ENCODE peak calls at places on chromosomes 4 and X, in six cellular contexts. W is naive thymus-derived CD8-positive, alpha-beta T cell; V is CD8-positive, alpha-beta T cell; Z is NCI-H510A treated with DMSO at 0.1 percent for 48 hours; X is Caco-2; P is ovary. M is an unnamed sample.

GRCh38 chrX:101682723-101683122 is 23.1 kb upstream of the ARMCX2 start:
- DNase-seq in W (no peak), V (no peak), Z (no peak), X (no peak), P (no peak), M (no peak)

GRCh38 chrX:80420147-80420546 is at the start of gene TENT5D:
- DNase-seq in W (no peak), V (no peak), Z (no peak), X (no peak), P (no peak), M (no peak)

GRCh38 chrX:46327229-46328081 is 217.8 kb downstream of the ZNF674 start:
- DNase-seq in W (no peak), V (no peak), Z (no peak), X (peak; percentile 89), P (peak; percentile 36), M (peak; percentile 27)

GRCh38 chrX:58025979-58026378 is 115.7 kb upstream of the ZXDA start:
- DNase-seq in W (peak; percentile 20), V (peak; percentile 1), Z (peak; percentile 0), X (no peak), P (no peak), M (no peak)

GRCh38 chr4:76302856-76303438 is 3.6 kb upstream of the STBD1 start:
- DNase-seq in W (no peak), V (no peak), Z (no peak), X (no peak), P (no peak), M (no peak)

GRCh38 chr4:182938213-182938645 is 21.0 kb upstream of the DCTD start:
- DNase-seq in W (peak; percentile 57), V (peak; percentile 45), Z (peak; percentile 77), X (peak; percentile 79), P (peak; percentile 70), M (peak; percentile 88)

GRCh38 chr4:14701896-14702295 is 300.4 kb upstream of the CPEB2 start:
- DNase-seq in W (no peak), V (no peak), Z (no peak), X (no peak), P (no peak), M (no peak)

GRCh38 chr4:140252144-140252741 is 98.3 kb upstream of the MAML3 start:
- DNase-seq in W (no peak), V (no peak), Z (peak; percentile 42), X (peak; percentile 49), P (peak; percentile 63), M (peak; percentile 21)

GRCh38 chr4:122661176-122661575 is 40.3 kb upstream of the IL21 start:
- DNase-seq in W (no peak), V (no peak), Z (no peak), X (no peak), P (no peak), M (no peak)

M was measured in endothelial cell.